ENCODE peak calls at places on chromosomes 2 and 18, in eight cellular contexts. S is sigmoid colon, N is HCT116, H is transverse colon, G is testis, V is heart left ventricle, Z is stomach, R is tibial nerve. P is an unnamed sample.

GRCh38 chr2:65918760-65919187 is 486.4 kb upstream of the SPRED2 start:
- DNase-seq in H (no peak), S (no peak), R (no peak), Z (no peak), G (no peak), V (no peak), N (no peak), P (no peak)

GRCh38 chr2:138522556-138522955 is 21.0 kb downstream of the SPOPL start:
- DNase-seq in G (no peak), V (no peak), Z (no peak), S (no peak), N (no peak), H (no peak), R (no peak), P (no peak)

GRCh38 chr2:160388464-160389263 is 104.9 kb downstream of the RBMS1 start:
- DNase-seq in Z (peak; percentile 30), N (no peak), V (peak; percentile 64), H (peak; percentile 32), S (peak; percentile 77), G (peak; percentile 46), R (no peak), P (no peak)

GRCh38 chr18:10926565-10927194 is 222.7 kb downstream of the PIEZO2 start:
- DNase-seq in G (peak; percentile 67), H (no peak), N (no peak), S (no peak), V (no peak), R (no peak), Z (no peak), P (no peak)

GRCh38 chr2:182615036-182615435 is 101.0 kb upstream of the DNAJC10 start:
- DNase-seq in S (no peak), H (no peak), R (no peak), G (no peak), V (no peak), N (no peak), Z (no peak), P (no peak)

GRCh38 chr2:150063432-150063889 is 424.0 kb downstream of the RND3 start:
- DNase-seq in G (no peak), R (no peak), S (no peak), V (no peak), N (no peak), H (no peak), Z (no peak), P (no peak)

GRCh38 chr18:12701161-12701560 is 1.4 kb downstream of the CEP76 start:
- DNase-seq in R (no peak), Z (no peak), H (no peak), V (no peak), G (no peak), N (no peak), S (no peak), P (no peak)

GRCh38 chr2:142008135-142008744 is 122.6 kb downstream of the LRP1B start:
- DNase-seq in G (no peak), S (no peak), N (no peak), V (no peak), Z (no peak), R (no peak), H (no peak), P (no peak)

GRCh38 chr18:11905613-11906012 is 2.5 kb downstream of the MPPE1 start:
- DNase-seq in S (no peak), V (no peak), N (no peak), Z (no peak), R (no peak), H (no peak), G (peak; percentile 23), P (no peak)

GRCh38 chr2:170715932-170716777 is 1.0 kb downstream of the SP5 start:
- DNase-seq in Z (peak; percentile 52), S (peak; percentile 69), H (peak; percentile 13), G (no peak), V (no peak), N (no peak), R (no peak), P (no peak)

GRCh38 chr2:232894746-232895145 is 24.7 kb downstream of the SNORC start:
- DNase-seq in V (no peak), S (peak; percentile 56), G (peak; percentile 11), R (no peak), Z (peak; percentile 22), N (no peak), H (no peak), P (no peak)

GRCh38 chr2:169363570-169364150 is 1.3 kb upstream of the LRP2 start:
- DNase-seq in R (no peak), S (no peak), H (peak; percentile 12), V (peak; percentile 29), G (peak; percentile 34), Z (no peak), N (no peak), P (no peak)

GRCh38 chr18:75208055-75208835 is 694 bp downstream of the PTGR3 start:
- DNase-seq in S (peak; percentile 82), R (peak; percentile 26), H (peak; percentile 64), Z (peak; percentile 52), N (no peak), G (peak; percentile 63), V (peak; percentile 72), P (peak; percentile 46)

GRCh38 chr2:85997016-85997970 is 108.4 kb downstream of the POLR1A start:
- DNase-seq in S (peak; percentile 82), V (peak; percentile 53), R (no peak), H (no peak), G (peak; percentile 55), Z (no peak), N (no peak), P (peak; percentile 80)

GRCh38 chr2:10048501-10049171 is 5.3 kb downstream of the KLF11 start:
- DNase-seq in G (no peak), R (no peak), H (no peak), S (no peak), Z (no peak), N (peak; percentile 10), V (no peak), P (no peak)

GRCh38 chr18:13488281-13488929 is 238.0 kb downstream of the FAM210A start:
- DNase-seq in G (no peak), N (no peak), V (no peak), Z (no peak), R (no peak), S (no peak), H (no peak), P (no peak)

GRCh38 chr2:198073253-198073652 is 268.9 kb downstream of the PLCL1 start:
- DNase-seq in Z (no peak), N (no peak), R (no peak), H (no peak), S (no peak), V (no peak), G (no peak), P (no peak)

GRCh38 chr2:206480161-206480560 is 36.8 kb downstream of the ADAM23 start:
- DNase-seq in Z (no peak), V (no peak), H (no peak), S (no peak), G (no peak), R (no peak), N (no peak), P (no peak)

GRCh38 chr2:29462293-29462692 is 347.1 kb downstream of the CLIP4 start:
- DNase-seq in N (no peak), G (no peak), V (no peak), S (no peak), H (no peak), R (no peak), Z (no peak), P (no peak)

GRCh38 chr2:225559090-225559489 is 159.6 kb downstream of the NYAP2 start:
- DNase-seq in V (no peak), N (no peak), S (no peak), G (no peak), R (no peak), Z (no peak), H (no peak), P (no peak)

GRCh38 chr2:225558425-225558824 is 158.9 kb downstream of the NYAP2 start:
- DNase-seq in G (no peak), V (no peak), R (no peak), H (no peak), Z (no peak), S (no peak), N (no peak), P (no peak)

GRCh38 chr2:225556461-225556860 is 157.0 kb downstream of the NYAP2 start:
- DNase-seq in S (no peak), V (no peak), N (no peak), R (no peak), H (no peak), G (no peak), Z (no peak), P (no peak)
- TF ChIP-seq CTCF in S (no peak), V (no peak), N (peak; percentile 18), R (no peak), H (no peak), G (no peak), Z (no peak), P (no peak)

GRCh38 chr2:38494394-38494793 is 108.3 kb downstream of the HNRNPLL start:
- DNase-seq in N (no peak), V (no peak), S (no peak), G (no peak), R (no peak), Z (no peak), H (no peak), P (no peak)

GRCh38 chr2:38495880-38496279 is 106.8 kb downstream of the HNRNPLL start:
- DNase-seq in S (no peak), H (no peak), V (no peak), N (no peak), G (no peak), Z (no peak), R (no peak), P (no peak)

GRCh38 chr2:38498039-38498438 is 104.7 kb downstream of the HNRNPLL start:
- DNase-seq in R (no peak), Z (no peak), H (no peak), G (no peak), N (no peak), V (peak; percentile 73), S (no peak), P (no peak)

GRCh38 chr2:38497670-38498037 is 105.1 kb downstream of the HNRNPLL start:
- DNase-seq in Z (no peak), G (no peak), H (no peak), N (no peak), R (no peak), V (no peak), S (no peak), P (no peak)

GRCh38 chr2:38496927-38497669 is 105.6 kb downstream of the HNRNPLL start:
- DNase-seq in H (no peak), Z (no peak), G (no peak), R (peak; percentile 26), S (no peak), V (peak; percentile 67), N (no peak), P (no peak)
- H3K4me1 ChIP-seq in H (peaks cover 19% of the 10 kb centered on the region), Z (no peaks in the 10 kb centered on the region), G (peaks cover 14% of the 10 kb centered on the region), R (no peaks in the 10 kb centered on the region), S (peaks cover 17% of the 10 kb centered on the region), V (no peaks in the 10 kb centered on the region), N (no peaks in the 10 kb centered on the region), P (peaks cover 15% of the 10 kb centered on the region)

GRCh38 chr2:117814417-117815264 is at the start of gene DDX18:
- DNase-seq in S (peak; percentile 98), R (peak; percentile 92), G (peak; percentile 99), Z (peak; percentile 98), N (peak; percentile 98), V (peak; percentile 98), H (peak; percentile 98), P (peak; percentile 98)
- TF ChIP-seq POLR2A in S (peak; percentile 32), R (peak; percentile 14), G (no peak), Z (peak; percentile 50), N (peak; percentile 72), V (no peak), H (peak; percentile 68), P (peak; percentile 39)

GRCh38 chr2:121382744-121383143 is 97.7 kb upstream of the TFCP2L1 start:
- DNase-seq in N (no peak), R (no peak), G (no peak), S (no peak), V (no peak), Z (no peak), H (no peak), P (no peak)
- TF ChIP-seq CTCF in N (peak; percentile 35), R (no peak), G (no peak), S (no peak), V (no peak), Z (no peak), H (no peak), P (no peak)

GRCh38 chr2:54983345-54984235 is 66.7 kb downstream of the RTN4 start:
- DNase-seq in H (no peak), V (no peak), S (no peak), G (no peak), R (no peak), N (peak; percentile 4), Z (no peak), P (no peak)
- H3K4me1 ChIP-seq in H (peaks cover 79% of the 10 kb centered on the region), V (no peaks in the 10 kb centered on the region), S (peaks cover 77% of the 10 kb centered on the region), G (no peaks in the 10 kb centered on the region), R (peaks cover 8% of the 10 kb centered on the region), N (peaks cover 7% of the 10 kb centered on the region), Z (peaks cover 31% of the 10 kb centered on the region), P (peaks cover 6% of the 10 kb centered on the region)

P was measured in uterus.